ENCODE peak calls at places on chromosomes 2 and 18, in eight cellular contexts. M is astrocyte, T is A549, P is left ventricle myocardium inferior, L is fibroblast of mammary gland, J is fibroblast of lung, S is fibroblast of the aortic adventitia, R is tibial artery. X is an unnamed sample.

GRCh38 chr18:10312316-10313015 is 142.0 kb upstream of the APCDD1 start:
- DNase-seq in M (no peak), T (no peak), P (no peak), L (peak; percentile 12), J (no peak), S (no peak), R (no peak), X (no peak)

GRCh38 chr2:236505071-236505470 is 64.6 kb upstream of the ACKR3 start:
- DNase-seq in M (no peak), T (no peak), P (no peak), L (no peak), J (no peak), S (peak; percentile 65), R (no peak), X (peak; percentile 52)

GRCh38 chr2:38109732-38110181 is 33.8 kb upstream of the CYP1B1 start:
- DNase-seq in M (no peak), T (peak; percentile 45), P (no peak), L (peak; percentile 49), J (peak; percentile 49), S (peak; percentile 40), R (no peak), X (no peak)

GRCh38 chr18:13136056-13136688 is 82.4 kb upstream of the LDLRAD4 start:
- DNase-seq in M (peak; percentile 31), T (no peak), P (no peak), L (no peak), J (peak; percentile 43), S (no peak), R (no peak), X (peak; percentile 7)

GRCh38 chr2:61898810-61899209 is 6.7 kb upstream of the COMMD1 start:
- DNase-seq in M (no peak), T (no peak), P (no peak), L (peak; percentile 10), J (no peak), S (peak; percentile 37), R (no peak), X (peak; percentile 43)

GRCh38 chr2:241636983-241637232 is at the start of gene THAP4:
- DNase-seq in M (no peak), T (no peak), P (peak; percentile 72), L (no peak), J (no peak), S (no peak), R (peak; percentile 31), X (no peak)

GRCh38 chr2:28751956-28752607 is 452 bp downstream of the PPP1CB start:
- DNase-seq in M (no peak), T (no peak), P (peak; percentile 29), L (no peak), J (no peak), S (no peak), R (no peak), X (no peak)

GRCh38 chr2:120246546-120247300 is 5.9 kb upstream of the RALB start:
- DNase-seq in M (no peak), T (no peak), P (no peak), L (no peak), J (no peak), S (no peak), R (no peak), X (no peak)

GRCh38 chr2:205405752-205406151 is 276.5 kb upstream of the NRP2 start:
- DNase-seq in M (peak; percentile 92), T (no peak), P (no peak), L (peak; percentile 91), J (peak; percentile 93), S (peak; percentile 95), R (no peak), X (peak; percentile 91)

GRCh38 chr2:194559964-194560363 is 1097.1 kb upstream of the SLC39A10 start:
- DNase-seq in M (no peak), T (no peak), P (no peak), L (no peak), J (no peak), S (no peak), R (no peak), X (no peak)

GRCh38 chr2:99880148-99880983 is 262.0 kb downstream of the AFF3 start:
- DNase-seq in M (peak; percentile 95), T (no peak), P (no peak), L (peak; percentile 89), J (peak; percentile 96), S (no peak), R (no peak), X (peak; percentile 58)

GRCh38 chr2:216654528-216655052 is 21.4 kb downstream of the IGFBP2 start:
- DNase-seq in M (no peak), T (no peak), P (no peak), L (no peak), J (no peak), S (no peak), R (no peak), X (no peak)

GRCh38 chr2:176160251-176161040 is 3.3 kb downstream of the HOXD3 start:
- DNase-seq in M (peak; percentile 76), T (no peak), P (no peak), L (peak; percentile 30), J (peak; percentile 81), S (no peak), R (no peak), X (no peak)
- H3K4me3 ChIP-seq in M (peak overlapping the region; percentile 34), T (no peak overlapping the region), P (peak overlapping the region; percentile 35), L (peak overlapping the region; percentile 20), J (no peak overlapping the region), S (no peak overlapping the region), R (peak overlapping the region; percentile 28), X (no peak overlapping the region)

GRCh38 chr2:129744649-129745048 is 234.8 kb upstream of the RAB6C start:
- DNase-seq in M (no peak), T (no peak), P (peak; percentile 36), L (no peak), J (no peak), S (no peak), R (no peak), X (no peak)

GRCh38 chr2:129748653-129749052 is 230.8 kb upstream of the RAB6C start:
- DNase-seq in M (no peak), T (no peak), P (no peak), L (no peak), J (no peak), S (no peak), R (no peak), X (no peak)

GRCh38 chr2:129748250-129748649 is 231.2 kb upstream of the RAB6C start:
- DNase-seq in M (no peak), T (no peak), P (no peak), L (no peak), J (no peak), S (no peak), R (no peak), X (no peak)

GRCh38 chr2:129744141-129744540 is 235.3 kb upstream of the RAB6C start:
- DNase-seq in M (no peak), T (no peak), P (no peak), L (no peak), J (no peak), S (no peak), R (no peak), X (no peak)

DNA sequence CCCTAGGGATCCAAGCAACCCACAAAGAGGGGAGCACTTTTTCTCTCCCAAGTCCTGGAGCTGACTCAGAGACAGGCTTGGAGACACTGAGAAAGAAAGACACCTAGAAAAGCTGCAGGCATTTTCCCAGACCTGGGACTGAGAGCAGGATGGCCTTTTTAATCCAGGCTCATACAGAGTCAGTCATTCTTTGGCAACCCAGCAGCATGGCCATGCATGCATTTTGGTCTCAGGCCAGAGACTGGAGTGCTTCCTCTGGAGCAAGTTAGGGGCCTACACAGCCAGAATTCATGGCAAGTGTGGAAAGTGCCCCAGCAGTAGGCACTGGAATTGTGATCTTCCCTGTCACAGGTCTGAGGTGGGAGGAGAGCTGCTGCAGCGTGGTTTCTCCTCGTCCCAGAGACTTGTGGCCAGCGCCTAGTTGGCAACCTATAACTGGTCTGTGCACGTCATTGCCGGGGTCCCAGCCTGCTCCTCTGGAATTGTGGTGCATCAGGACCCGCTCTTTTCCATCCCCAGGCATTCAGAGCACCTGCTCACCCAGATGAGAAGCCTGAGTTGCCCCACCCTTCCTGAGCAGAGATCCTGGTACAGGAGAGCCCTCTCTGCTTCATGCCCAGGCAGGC is 231.9 kb upstream of the RAB6C start:
- DNase-seq in M (no peak), T (no peak), P (no peak), L (no peak), J (no peak), S (no peak), R (no peak), X (no peak)
- TF ChIP-seq CTCF in M (no peak), T (no peak), P (no peak), L (no peak), J (no peak), S (no peak), R (no peak), X (no peak)

GRCh38 chr2:27584597-27584996 is 1.8 kb downstream of the ZNF512 start:
- DNase-seq in M (no peak), T (no peak), P (no peak), L (no peak), J (no peak), S (no peak), R (no peak), X (no peak)

GRCh38 chr2:27588308-27588707 is 5.5 kb downstream of the ZNF512 start:
- DNase-seq in M (no peak), T (no peak), P (no peak), L (no peak), J (peak; percentile 13), S (no peak), R (no peak), X (no peak)

GRCh38 chr2:27582695-27583389 is at the start of gene ZNF512:
- DNase-seq in M (peak; percentile 87), T (peak; percentile 94), P (peak; percentile 86), L (peak; percentile 91), J (peak; percentile 93), S (peak; percentile 93), R (peak; percentile 89), X (peak; percentile 95)

GRCh38 chr2:27583390-27583915 is 611 bp downstream of the ZNF512 start:
- DNase-seq in M (no peak), T (no peak), P (no peak), L (peak; percentile 31), J (peak; percentile 19), S (peak; percentile 19), R (no peak), X (peak; percentile 23)

DNA sequence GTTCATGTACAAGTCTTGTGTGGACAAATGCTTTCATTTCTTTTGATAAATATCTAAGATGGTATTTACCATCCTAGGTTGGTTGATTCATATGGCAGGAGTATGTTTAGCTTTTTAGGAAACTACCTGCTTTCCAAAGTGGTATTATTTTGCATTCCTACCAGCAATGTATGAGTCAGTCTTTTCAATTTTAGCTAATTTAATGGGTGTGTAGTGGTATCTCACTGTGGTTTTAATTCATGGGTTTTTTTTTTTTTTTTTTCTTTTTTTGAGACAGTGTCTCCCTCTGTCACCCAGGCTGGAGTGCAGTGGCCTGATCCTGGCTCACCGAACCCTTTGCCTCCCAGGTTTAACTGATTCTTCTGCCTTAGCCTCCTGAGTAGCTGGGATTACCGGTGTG is 4.2 kb downstream of the ZNF512 start:
- DNase-seq in M (no peak), T (no peak), P (no peak), L (no peak), J (no peak), S (no peak), R (no peak), X (no peak)
- H3K4me3 ChIP-seq in M (no peak overlapping the region), T (no peak overlapping the region), P (no peak overlapping the region), L (no peak overlapping the region), J (no peak overlapping the region), S (no peak overlapping the region), R (no peak overlapping the region), X (no peak overlapping the region)

DNA sequence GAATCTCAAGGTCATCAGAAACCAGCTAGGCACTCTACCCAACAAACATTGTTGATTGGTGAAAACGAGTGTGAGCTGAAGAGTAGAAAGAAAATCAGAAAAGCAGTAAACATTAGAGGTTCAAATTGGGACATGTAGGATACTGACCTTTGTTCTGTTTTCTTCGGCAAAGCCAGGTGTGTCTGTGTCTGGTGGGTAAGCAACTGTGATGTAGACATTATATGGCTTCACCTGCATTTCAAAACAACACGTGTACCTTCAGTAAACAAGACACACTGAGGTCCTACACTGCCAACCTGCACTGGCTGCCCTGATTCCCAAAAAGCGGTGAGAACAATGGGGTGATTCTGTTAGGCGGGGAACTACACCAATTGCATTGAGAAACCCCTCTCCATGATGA is 22.7 kb downstream of the KDSR start:
- DNase-seq in M (no peak), T (no peak), P (no peak), L (no peak), J (no peak), S (no peak), R (no peak), X (no peak)
- TF ChIP-seq CTCF in M (no peak), T (no peak), P (no peak), L (no peak), J (no peak), S (no peak), R (no peak), X (no peak)

X was measured in fibroblast of pulmonary artery.